ENCODE peak calls at places on chromosome 6, in five cellular contexts. B is OCI-LY7, K is psoas muscle, Q is HCT116, D is PC-9. O is an unnamed sample.
A peak's percentile ranks its signal among the peaks of the same experiment; 100 is the strongest.

GRCh38 chr6:45378324-45378926 is 691 bp upstream of the SUPT3H start:
- DNase-seq in B (no peak), K (peak; percentile 32), Q (no peak), D (no peak), O (peak; percentile 30)

GRCh38 chr6:73032586-73032985 is 192.7 kb downstream of the KHDC1L start:
- DNase-seq in B (no peak), K (no peak), Q (peak; percentile 12), D (peak; percentile 38), O (no peak)

GRCh38 chr6:32845381-32845884 is 1.6 kb upstream of the PSMB8 start:
- DNase-seq in B (peak; percentile 60), K (no peak), Q (no peak), D (no peak), O (no peak)

GRCh38 chr6:63808576-63808975 is 173.0 kb downstream of the PHF3 start:
- DNase-seq in B (no peak), K (no peak), Q (no peak), D (no peak), O (no peak)

GRCh38 chr6:106825156-106825555 is 149.4 kb downstream of the CD24 start:
- DNase-seq in B (no peak), K (no peak), Q (no peak), D (no peak), O (no peak)

GRCh38 chr6:97630592-97630991 is 347.6 kb upstream of the MMS22L start:
- DNase-seq in B (no peak), K (no peak), Q (no peak), D (no peak), O (no peak)

GRCh38 chr6:42450314-42451145 is 1.2 kb downstream of the TRERF1 start:
- DNase-seq in B (peak; percentile 11), K (no peak), Q (no peak), D (no peak), O (no peak)

GRCh38 chr6:13848553-13849150 is 34.3 kb upstream of the MCUR1 start:
- DNase-seq in B (no peak), K (no peak), Q (no peak), D (no peak), O (no peak)

GRCh38 chr6:77707603-77708002 is 54.8 kb downstream of the MEI4 start:
- DNase-seq in B (no peak), K (no peak), Q (no peak), D (no peak), O (no peak)

GRCh38 chr6:89242574-89243330 is 25.6 kb upstream of the GABRR1 start:
- DNase-seq in B (peak; percentile 56), K (no peak), Q (peak; percentile 59), D (no peak), O (no peak)

GRCh38 chr6:45964300-45964699 is 51.4 kb downstream of the CLIC5 start:
- DNase-seq in B (no peak), K (no peak), Q (no peak), D (no peak), O (no peak)

GRCh38 chr6:163281661-163282060 is 132.9 kb upstream of the QKI start:
- DNase-seq in B (no peak), K (no peak), Q (no peak), D (peak; percentile 9), O (no peak)

GRCh38 chr6:18165746-18166145 is 10.5 kb downstream of the KDM1B start:
- DNase-seq in B (no peak), K (no peak), Q (no peak), D (no peak), O (no peak)

GRCh38 chr6:38771111-38771694 is 56.1 kb downstream of the DNAH8 start:
- DNase-seq in B (no peak), K (no peak), Q (no peak), D (no peak), O (no peak)

GRCh38 chr6:116152620-116153019 is 26.7 kb upstream of the COL10A1 start:
- DNase-seq in B (no peak), K (no peak), Q (no peak), D (no peak), O (no peak)

GRCh38 chr6:133132583-133132982 is 108.6 kb upstream of the EYA4 start:
- DNase-seq in B (no peak), K (no peak), Q (no peak), D (no peak), O (no peak)

GRCh38 chr6:51323056-51323455 is 504.4 kb downstream of the TFAP2B start:
- DNase-seq in B (no peak), K (no peak), Q (no peak), D (no peak), O (no peak)

GRCh38 chr6:51398064-51398740 is 579.5 kb downstream of the TFAP2B start:
- DNase-seq in B (no peak), K (no peak), Q (no peak), D (no peak), O (peak; percentile 37)

GRCh38 chr6:108097882-108098281 is 23.3 kb upstream of the OSTM1 start:
- DNase-seq in B (no peak), K (no peak), Q (no peak), D (no peak), O (no peak)

GRCh38 chr6:1624071-1624847 is 14.5 kb downstream of the FOXC1 start:
- DNase-seq in B (no peak), K (no peak), Q (no peak), D (no peak), O (no peak)

GRCh38 chr6:43508481-43509141 is 1.5 kb downstream of the LRRC73 start:
- DNase-seq in B (no peak), K (no peak), Q (no peak), D (no peak), O (no peak)

GRCh38 chr6:43510827-43511163 is 649 bp upstream of the LRRC73 start:
- DNase-seq in B (no peak), K (no peak), Q (no peak), D (no peak), O (no peak)

GRCh38 chr6:43511824-43512415 is 1.8 kb upstream of the LRRC73 start:
- DNase-seq in B (no peak), K (no peak), Q (no peak), D (no peak), O (no peak)

GRCh38 chr6:43509142-43509983 is 783 bp downstream of the LRRC73 start:
- DNase-seq in B (no peak), K (no peak), Q (no peak), D (no peak), O (no peak)

DNA sequence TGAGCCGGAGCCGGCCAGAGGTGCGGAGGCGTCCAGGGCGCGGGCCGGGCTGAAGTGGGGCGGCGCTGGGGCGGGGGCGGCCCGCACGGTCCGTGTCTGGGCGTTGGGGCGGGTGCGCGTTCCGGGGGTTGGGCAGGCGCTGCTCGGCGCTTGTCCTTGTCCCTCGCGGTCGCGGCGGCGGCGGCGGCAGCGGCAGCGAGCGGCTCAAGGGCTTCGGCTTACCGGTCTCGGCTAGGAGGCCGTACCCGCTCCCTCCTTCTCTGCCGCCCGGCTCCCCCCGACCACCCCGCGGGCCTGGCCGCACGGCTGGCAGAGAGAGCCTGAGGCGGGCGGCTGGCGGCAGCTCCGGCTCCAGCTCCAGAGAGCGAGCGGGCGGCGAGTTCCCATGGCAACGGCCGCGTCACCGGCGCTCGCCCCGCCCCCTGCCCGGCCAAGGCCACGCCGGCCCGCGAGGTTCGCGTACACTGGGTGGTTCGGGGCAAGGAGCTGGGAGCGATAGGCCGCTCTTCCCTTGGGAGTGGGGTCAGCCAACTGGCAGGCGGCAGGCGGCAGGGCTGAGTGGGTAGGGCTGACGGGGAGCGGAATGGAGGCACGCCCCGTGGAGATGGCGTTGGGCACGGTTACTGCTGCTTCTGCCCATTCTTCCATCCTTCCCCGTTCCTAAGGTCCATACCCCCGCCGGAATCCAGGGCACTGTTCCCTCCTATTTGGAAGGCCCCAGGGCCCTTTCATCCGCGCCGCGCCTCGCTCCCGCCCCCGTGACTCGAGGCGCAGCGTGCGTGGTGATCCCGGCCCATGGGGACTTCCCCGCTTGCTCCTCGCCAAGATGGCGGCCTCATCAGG is at the start of gene LRRC73:
- DNase-seq in B (peak; percentile 50), K (peak; percentile 90), Q (peak; percentile 46), D (peak; percentile 84), O (peak; percentile 85)
- H3K36me3 ChIP-seq in B (peaks cover 45% of the 10 kb centered on the region), K (peaks cover 57% of the 10 kb centered on the region), Q (peaks cover 20% of the 10 kb centered on the region), D (peaks cover 9% of the 10 kb centered on the region), O (peaks cover 29% of the 10 kb centered on the region)

GRCh38 chr6:10401632-10402223 is 13.1 kb downstream of the TFAP2A start:
- DNase-seq in B (no peak), K (no peak), Q (no peak), D (no peak), O (no peak)

GRCh38 chr6:10400330-10400729 is 14.5 kb downstream of the TFAP2A start:
- DNase-seq in B (no peak), K (no peak), Q (no peak), D (peak; percentile 60), O (no peak)

GRCh38 chr6:10399451-10399850 is 15.4 kb downstream of the TFAP2A start:
- DNase-seq in B (no peak), K (no peak), Q (no peak), D (no peak), O (no peak)

GRCh38 chr6:10402648-10403311 is 12.1 kb downstream of the TFAP2A start:
- DNase-seq in B (no peak), K (no peak), Q (no peak), D (no peak), O (no peak)

GRCh38 chr6:10401004-10401536 is 13.8 kb downstream of the TFAP2A start:
- DNase-seq in B (no peak), K (no peak), Q (no peak), D (no peak), O (no peak)
- TF ChIP-seq CTCF in B (no peak), K (no peak), Q (no peak), D (no peak), O (no peak)

GRCh38 chr6:157182503-157183254 is 140.6 kb downstream of the TMEM242 start:
- DNase-seq in B (no peak), K (no peak), Q (no peak), D (no peak), O (no peak)

GRCh38 chr6:157187182-157188093 is 135.9 kb downstream of the TMEM242 start:
- DNase-seq in B (no peak), K (no peak), Q (no peak), D (no peak), O (no peak)

GRCh38 chr6:157186785-157187181 is 136.5 kb downstream of the TMEM242 start:
- DNase-seq in B (no peak), K (no peak), Q (no peak), D (no peak), O (no peak)

GRCh38 chr6:157184202-157185015 is 138.9 kb downstream of the TMEM242 start:
- DNase-seq in B (peak; percentile 56), K (peak; percentile 74), Q (peak; percentile 16), D (peak; percentile 38), O (peak; percentile 67)

DNA sequence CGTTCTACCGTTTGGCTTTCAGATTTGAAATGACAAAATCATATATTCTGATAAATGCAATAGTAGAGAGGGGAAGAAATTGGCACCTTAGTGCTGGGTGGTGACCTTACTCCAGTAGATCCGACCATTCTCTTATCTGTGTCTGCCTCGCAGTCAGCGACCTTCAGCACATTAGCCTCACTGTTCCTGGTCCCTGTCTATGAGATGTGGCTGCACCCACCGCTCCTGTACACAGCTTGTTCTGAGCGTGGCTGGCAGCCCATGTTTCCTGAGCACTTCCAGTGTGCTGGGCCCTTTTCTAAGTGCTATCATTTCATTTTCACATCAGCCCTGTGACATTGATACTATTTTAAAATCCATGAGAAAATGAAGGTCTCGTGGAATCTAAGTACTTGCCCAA is 138.1 kb downstream of the TMEM242 start:
- DNase-seq in B (no peak), K (no peak), Q (no peak), D (no peak), O (no peak)
- H3K36me3 ChIP-seq in B (peaks cover 86% of the 10 kb centered on the region), K (peaks cover 57% of the 10 kb centered on the region), Q (no peaks in the 10 kb centered on the region), D (no peaks in the 10 kb centered on the region), O (peaks cover 36% of the 10 kb centered on the region)

GRCh38 chr6:139109558-139109957 is 25.3 kb upstream of the HECA start:
- DNase-seq in B (peak; percentile 45), K (no peak), Q (peak; percentile 32), D (no peak), O (no peak)
- TF ChIP-seq CTCF in B (peak; percentile 67), K (peak; percentile 27), Q (peak; percentile 44), D (no peak), O (no peak)

O was measured in lung.